ENCODE peak calls at places on chromosomes 13 and 19, in eight cellular contexts. L is CD4-positive, alpha-beta T cell; I is cardiac muscle cell; S is fibroblast of the aortic adventitia; D is body of pancreas; Q is AG10803; C is AG04449; E is heart right ventricle. X is an unnamed sample.

GRCh38 chr19:12224676-12225075 is 61.8 kb downstream of the ZNF136 start:
- DNase-seq in L (no peak), I (peak), S (no peak), E (no peak), Q (no peak), C (no peak), D (no peak), X (no peak)

GRCh38 chr13:40776681-40777165 is 5.7 kb upstream of the MRPS31 start:
- DNase-seq in C (no peak), E (no peak), I (peak), L (peak), Q (peak), D (no peak), S (no peak), X (no peak)

GRCh38 chr13:76019421-76020044 is 383.4 kb downstream of the LMO7 start:
- DNase-seq in L (no peak), D (no peak), E (peak), I (no peak), S (no peak), C (no peak), Q (no peak), X (peak)

GRCh38 chr13:99991013-99991805 is 9.6 kb downstream of the ZIC2 start:
- DNase-seq in I (no peak), Q (no peak), C (no peak), L (no peak), D (no peak), S (no peak), E (no peak), X (no peak)

GRCh38 chr13:19984430-19985218 is 26.1 kb downstream of the ZMYM2 start:
- DNase-seq in Q (peak), C (no peak), S (peak), L (no peak), I (peak), E (no peak), D (no peak), X (no peak)

GRCh38 chr13:38202730-38203129 is 146.9 kb upstream of the UFM1 start:
- DNase-seq in Q (peak), S (peak), C (no peak), I (peak), D (no peak), E (no peak), L (no peak), X (no peak)

GRCh38 chr13:92806215-92806614 is 420.4 kb upstream of the GPC6 start:
- DNase-seq in I (peak), S (peak), E (no peak), Q (peak), C (no peak), D (peak), L (no peak), X (no peak)

GRCh38 chr19:27920774-27921173 is 1292.2 kb downstream of the UQCRFS1 start:
- DNase-seq in C (no peak), S (no peak), Q (no peak), D (no peak), E (no peak), I (no peak), L (no peak), X (no peak)

GRCh38 chr13:27599845-27600553 is 20.3 kb downstream of the LNX2 start:
- DNase-seq in I (peak), S (peak), D (peak), E (no peak), L (no peak), Q (peak), C (peak), X (no peak)

GRCh38 chr13:114126789-114127472 is 5.5 kb downstream of the RASA3 start:
- DNase-seq in Q (no peak), E (no peak), S (no peak), L (no peak), D (no peak), I (no peak), C (no peak), X (peak)

GRCh38 chr13:30360586-30360985 is 53.2 kb upstream of the KATNAL1 start:
- DNase-seq in Q (no peak), E (no peak), C (no peak), D (no peak), I (no peak), S (no peak), L (no peak), X (no peak)

GRCh38 chr19:46579286-46579944 is 21.7 kb upstream of the CALM3 start:
- DNase-seq in C (no peak), Q (no peak), L (peak), E (no peak), D (no peak), I (peak), S (no peak), X (no peak)
- TF ChIP-seq CTCF in C (peak), Q (no peak), L (no peak), E (no peak), D (peak), I (peak), S (no peak), X (peak)

GRCh38 chr13:107650081-107650701 is 565.1 kb downstream of the LIG4 start:
- DNase-seq in L (no peak), Q (peak), S (peak), C (no peak), E (peak), I (peak), D (peak), X (no peak)
- TF ChIP-seq CTCF in L (peak), Q (peak), S (peak), C (no peak), E (peak), I (peak), D (peak), X (peak)

GRCh38 chr19:14871619-14872230 is 14.2 kb downstream of the OR7A17 start:
- DNase-seq in D (no peak), S (peak), I (peak), C (no peak), L (no peak), E (no peak), Q (peak), X (no peak)
- TF ChIP-seq CTCF in D (peak), S (peak), I (peak), C (peak), L (peak), E (no peak), Q (peak), X (peak)

GRCh38 chr13:60433505-60433904 is 36.5 kb downstream of the TDRD3 start:
- DNase-seq in D (no peak), Q (no peak), L (no peak), C (no peak), S (no peak), I (no peak), E (no peak), X (no peak)

GRCh38 chr13:60435762-60436374 is 38.8 kb downstream of the TDRD3 start:
- DNase-seq in D (no peak), Q (no peak), C (no peak), S (no peak), E (no peak), L (no peak), I (no peak), X (no peak)

GRCh38 chr13:60427285-60427684 is 30.3 kb downstream of the TDRD3 start:
- DNase-seq in Q (no peak), L (no peak), C (no peak), E (no peak), D (no peak), S (no peak), I (no peak), X (no peak)

GRCh38 chr13:60426075-60426474 is 29.1 kb downstream of the TDRD3 start:
- DNase-seq in E (no peak), L (no peak), C (no peak), S (no peak), D (no peak), Q (no peak), I (no peak), X (no peak)

DNA sequence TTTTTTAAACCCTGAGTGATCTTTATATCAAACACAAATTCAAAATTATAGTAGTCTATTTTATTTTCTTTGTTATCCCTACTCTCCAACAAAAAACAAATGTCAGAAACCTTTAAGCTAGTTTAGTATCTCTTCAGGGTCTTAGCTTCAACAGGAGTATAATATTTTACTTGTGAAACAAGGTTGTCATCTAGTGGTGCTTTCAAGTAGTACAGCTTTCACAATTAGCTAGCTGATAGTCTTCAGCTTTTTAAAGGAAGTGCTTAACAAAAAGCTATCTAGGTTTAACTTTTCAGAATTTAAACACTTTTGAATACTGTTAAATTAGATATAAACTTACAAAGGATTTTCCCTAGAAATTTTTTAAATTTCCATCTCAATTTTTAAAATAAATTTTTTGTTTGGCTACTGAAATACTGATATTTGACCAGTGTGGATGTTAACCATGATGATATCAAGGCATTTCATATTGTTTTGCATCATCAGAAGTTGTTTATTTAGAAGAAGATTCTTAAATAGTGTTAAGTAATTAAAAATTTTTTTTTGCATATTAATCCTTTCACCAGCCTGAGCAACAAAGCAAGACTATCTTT is 34.2 kb downstream of the TDRD3 start:
- DNase-seq in C (peak), L (no peak), D (no peak), S (peak), Q (peak), I (peak), E (no peak), X (no peak)
- TF ChIP-seq CTCF in C (peak), L (peak), D (peak), S (peak), Q (peak), I (peak), E (peak), X (peak)

DNA sequence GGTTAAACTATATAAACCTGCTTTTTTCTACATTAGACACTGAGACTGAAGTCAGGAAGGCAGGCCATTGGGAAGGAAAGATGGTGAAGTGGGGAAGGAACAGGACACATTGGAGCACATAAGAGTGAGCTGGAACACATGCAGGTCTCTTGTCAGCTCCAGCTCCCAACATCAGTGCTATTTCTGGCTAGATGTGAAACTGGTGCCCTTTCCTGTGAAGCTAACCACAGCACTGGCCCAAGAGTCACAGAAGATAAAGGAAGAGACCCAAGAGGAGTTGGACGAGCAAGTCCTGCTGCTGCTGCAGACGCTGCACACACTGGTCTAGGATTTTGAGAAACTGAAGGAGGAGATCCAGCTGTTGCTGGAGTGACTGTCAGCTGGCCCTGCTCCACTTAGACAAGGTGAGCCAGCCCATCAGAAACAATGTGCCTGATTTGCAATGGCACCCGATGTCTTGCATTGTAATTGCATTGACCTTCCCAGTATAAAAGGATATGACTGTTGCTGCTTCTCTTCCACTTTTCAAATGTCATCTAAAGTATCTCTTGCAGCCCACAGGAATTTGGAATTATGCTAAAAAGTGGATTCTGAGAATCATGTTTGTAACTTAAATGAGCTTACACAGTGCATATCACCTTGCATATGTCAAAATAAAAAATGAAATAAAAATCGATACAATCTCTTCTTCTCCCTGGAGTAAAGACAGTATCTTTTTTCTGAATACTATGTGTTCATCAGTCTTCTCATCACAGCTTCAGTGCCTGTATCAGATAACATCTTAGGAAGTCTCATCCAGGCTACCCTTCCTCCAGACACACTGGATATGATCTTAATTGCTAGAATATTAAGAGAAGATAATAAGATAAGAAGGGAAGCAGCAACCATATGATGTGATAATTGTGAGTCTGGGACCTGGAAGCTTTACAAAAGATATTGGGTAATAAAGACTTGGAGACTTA is 230.7 kb upstream of the SPRY2 start:
- DNase-seq in L (no peak), Q (no peak), S (no peak), I (no peak), C (no peak), D (no peak), E (no peak), X (peak)
- TF ChIP-seq CTCF in L (no peak), Q (no peak), S (no peak), I (no peak), C (no peak), D (no peak), E (no peak), X (no peak)

DNA sequence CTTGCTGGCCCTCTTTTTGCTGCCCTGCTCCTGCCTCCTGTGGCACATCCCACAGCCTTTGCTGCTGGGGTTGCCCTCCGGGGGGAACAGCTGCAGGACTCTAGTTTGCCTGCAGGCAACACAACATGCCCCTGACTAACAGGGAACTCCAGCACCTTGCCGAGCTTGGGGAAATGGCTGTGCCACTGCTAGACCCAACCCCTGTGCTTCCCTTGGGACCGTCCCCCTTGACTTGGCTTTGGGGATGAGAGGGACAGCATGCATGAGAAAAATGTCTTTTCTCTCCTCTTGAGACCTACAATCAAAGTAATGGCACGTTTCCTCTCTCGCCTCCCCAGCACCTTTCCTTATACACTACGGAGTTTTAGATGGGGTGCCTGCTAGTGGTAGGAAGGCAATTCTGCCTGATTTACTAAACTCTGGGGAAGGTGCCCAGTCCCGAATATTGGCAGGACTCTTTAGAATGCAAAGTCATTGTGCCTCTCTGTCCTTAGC is 12.4 kb upstream of the VWA8 start:
- DNase-seq in D (no peak), S (peak), C (no peak), Q (peak), L (no peak), E (no peak), I (no peak), X (no peak)
- TF ChIP-seq CTCF in D (no peak), S (peak), C (no peak), Q (peak), L (no peak), E (no peak), I (peak), X (peak)

GRCh38 chr19:47745010-47745901 is at the start of gene NOP53:
- DNase-seq in S (peak), L (peak), Q (peak), I (peak), D (peak), E (peak), C (peak), X (no peak)
- TF ChIP-seq CTCF in S (no peak), L (no peak), Q (no peak), I (no peak), D (no peak), E (no peak), C (no peak), X (no peak)